ENCODE peak calls at places on chromosomes 11 and 22, in seven cellular contexts. One of them, this sample, is unnamed.

GRCh38 chr22:29994941-29995340 is 85.3 kb upstream of the HORMAD2 start:
- DNase-seq in SK-N-SH: no peak
- DNase-seq in GM12878: no peak
- DNase-seq in HCT116: no peak
- DNase-seq in H1: no peak
- DNase-seq in K562: no peak
- DNase-seq in HepG2: peak
- DNase-seq in this sample: no peak

GRCh38 chr11:59801981-59802638 is 8.5 kb downstream of the MRPL16 start:
- DNase-seq in HCT116: no peak
- DNase-seq in H1: no peak
- DNase-seq in K562: no peak
- DNase-seq in HepG2: no peak
- DNase-seq in SK-N-SH: peak
- DNase-seq in GM12878: no peak
- DNase-seq in this sample: no peak

GRCh38 chr11:47270331-47271271 is 668 bp downstream of the MADD start:
- DNase-seq in HCT116: no peak
- DNase-seq in GM12878: no peak
- DNase-seq in K562: peak
- DNase-seq in H1: no peak
- DNase-seq in HepG2: peak
- DNase-seq in SK-N-SH: peak
- DNase-seq in this sample: peak

GRCh38 chr11:132576706-132577105 is 955.6 kb downstream of the OPCML start:
- DNase-seq in HepG2: no peak
- DNase-seq in H1: peak
- DNase-seq in HCT116: no peak
- DNase-seq in SK-N-SH: no peak
- DNase-seq in GM12878: no peak
- DNase-seq in K562: no peak
- DNase-seq in this sample: no peak

GRCh38 chr11:33027846-33028536 is 11.4 kb upstream of the TCP11L1 start:
- DNase-seq in H1: no peak
- DNase-seq in GM12878: no peak
- DNase-seq in HepG2: no peak
- DNase-seq in SK-N-SH: no peak
- DNase-seq in K562: no peak
- DNase-seq in HCT116: no peak
- DNase-seq in this sample: no peak

GRCh38 chr11:65063532-65063931 is 5.2 kb upstream of the NAALADL1 start:
- DNase-seq in HCT116: no peak
- DNase-seq in HepG2: no peak
- DNase-seq in K562: no peak
- DNase-seq in H1: no peak
- DNase-seq in SK-N-SH: no peak
- DNase-seq in GM12878: no peak
- DNase-seq in this sample: no peak

GRCh38 chr11:31809857-31810778 is 1.0 kb downstream of the PAX6 start:
- DNase-seq in SK-N-SH: peak
- DNase-seq in K562: peak
- DNase-seq in GM12878: no peak
- DNase-seq in HCT116: no peak
- DNase-seq in H1: no peak
- DNase-seq in HepG2: no peak
- DNase-seq in this sample: peak

GRCh38 chr11:15234796-15235195 is 120.1 kb downstream of the INSC start:
- DNase-seq in HCT116: no peak
- DNase-seq in GM12878: no peak
- DNase-seq in HepG2: no peak
- DNase-seq in H1: no peak
- DNase-seq in K562: no peak
- DNase-seq in SK-N-SH: no peak
- DNase-seq in this sample: no peak

GRCh38 chr22:38238519-38239051 is 34.2 kb downstream of the TMEM184B start:
- DNase-seq in HepG2: no peak
- DNase-seq in HCT116: no peak
- DNase-seq in GM12878: no peak
- DNase-seq in SK-N-SH: no peak
- DNase-seq in K562: no peak
- DNase-seq in H1: no peak
- DNase-seq in this sample: no peak
- TF ChIP-seq JUND in HepG2: no peak
- TF ChIP-seq JUND in HCT116: no peak
- TF ChIP-seq JUND in GM12878: no peak
- TF ChIP-seq JUND in SK-N-SH: no peak
- TF ChIP-seq JUND in K562: no peak
- TF ChIP-seq JUND in H1: no peak
- TF ChIP-seq JUND in this sample: no peak

GRCh38 chr11:4891996-4892640 is 10.4 kb downstream of the OR51T1 start:
- DNase-seq in SK-N-SH: no peak
- DNase-seq in H1: no peak
- DNase-seq in HepG2: no peak
- DNase-seq in GM12878: no peak
- DNase-seq in K562: peak
- DNase-seq in HCT116: no peak
- DNase-seq in this sample: no peak
- TF ChIP-seq JUND in SK-N-SH: peak
- TF ChIP-seq JUND in H1: no peak
- TF ChIP-seq JUND in HepG2: no peak
- TF ChIP-seq JUND in GM12878: no peak
- TF ChIP-seq JUND in K562: peak
- TF ChIP-seq JUND in HCT116: no peak
- TF ChIP-seq JUND in this sample: no peak

DNA sequence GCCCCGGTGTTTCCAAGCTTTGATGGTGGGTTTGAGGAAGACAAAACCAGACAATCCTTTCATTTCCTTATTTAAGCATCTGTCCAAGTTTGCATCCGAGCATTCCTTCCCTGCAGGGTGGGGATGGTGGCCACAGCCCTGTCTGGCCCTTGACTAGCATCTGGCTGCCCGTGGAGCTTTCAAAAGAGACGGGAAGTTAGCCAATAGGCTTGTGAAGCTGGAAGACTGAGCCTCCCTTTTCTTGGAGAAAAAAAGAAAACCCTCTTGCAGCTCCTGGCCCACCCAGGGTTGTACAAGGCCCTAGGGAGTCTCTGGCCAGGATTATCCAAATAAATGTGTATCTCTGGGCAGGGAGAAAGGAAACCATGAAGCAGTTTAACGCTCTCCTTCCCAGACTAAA is 60.6 kb downstream of the MICAL2 start:
- DNase-seq in HCT116: no peak
- DNase-seq in H1: no peak
- DNase-seq in GM12878: no peak
- DNase-seq in K562: no peak
- DNase-seq in SK-N-SH: no peak
- DNase-seq in HepG2: no peak
- DNase-seq in this sample: no peak
- TF ChIP-seq JUND in HCT116: no peak
- TF ChIP-seq JUND in H1: no peak
- TF ChIP-seq JUND in GM12878: no peak
- TF ChIP-seq JUND in K562: no peak
- TF ChIP-seq JUND in SK-N-SH: no peak
- TF ChIP-seq JUND in HepG2: no peak
- TF ChIP-seq JUND in this sample: no peak

GRCh38 chr11:93220078-93220477 is 22.3 kb upstream of the SLC36A4 start:
- DNase-seq in GM12878: no peak
- DNase-seq in HCT116: no peak
- DNase-seq in H1: no peak
- DNase-seq in SK-N-SH: no peak
- DNase-seq in K562: no peak
- DNase-seq in HepG2: no peak
- DNase-seq in this sample: peak

GRCh38 chr11:93229876-93230275 is 32.1 kb upstream of the SLC36A4 start:
- DNase-seq in GM12878: no peak
- DNase-seq in H1: no peak
- DNase-seq in K562: no peak
- DNase-seq in HepG2: no peak
- DNase-seq in SK-N-SH: no peak
- DNase-seq in HCT116: no peak
- DNase-seq in this sample: no peak

GRCh38 chr11:93221539-93221938 is 23.7 kb upstream of the SLC36A4 start:
- DNase-seq in HCT116: no peak
- DNase-seq in K562: no peak
- DNase-seq in HepG2: no peak
- DNase-seq in SK-N-SH: no peak
- DNase-seq in H1: no peak
- DNase-seq in GM12878: no peak
- DNase-seq in this sample: no peak

GRCh38 chr11:93225642-93226041 is 27.9 kb upstream of the SLC36A4 start:
- DNase-seq in SK-N-SH: peak
- DNase-seq in GM12878: no peak
- DNase-seq in HCT116: peak
- DNase-seq in H1: no peak
- DNase-seq in HepG2: no peak
- DNase-seq in K562: no peak
- DNase-seq in this sample: peak
- TF ChIP-seq JUND in SK-N-SH: no peak
- TF ChIP-seq JUND in GM12878: no peak
- TF ChIP-seq JUND in HCT116: no peak
- TF ChIP-seq JUND in H1: no peak
- TF ChIP-seq JUND in HepG2: no peak
- TF ChIP-seq JUND in K562: no peak
- TF ChIP-seq JUND in this sample: no peak

This sample was measured in T47D.